ENCODE peak calls at places on chromosomes 1 and 21, in seven cellular contexts. A is left ventricle myocardium inferior; Z is HCT116; X is PC-3; S is naive thymus-derived CD4-positive, alpha-beta T cell; I is K562; M is adrenal gland. K is an unnamed sample. For H3K27me3 and H3K9me3, the result is how much of the 10 kb centered on the place peaks cover.

GRCh38 chr1:58971629-58972140 is 187.8 kb upstream of the JUN start:
- DNase-seq in A (peak), Z (no peak), X (no peak), S (no peak), I (no peak), M (peak), K (no peak)

GRCh38 chr1:194184974-194185373 is 998.6 kb upstream of the B3GALT2 start:
- DNase-seq in A (no peak), Z (no peak), X (no peak), S (no peak), I (no peak), M (no peak), K (no peak)

GRCh38 chr1:182003953-182004586 is 57.4 kb downstream of the ZNF648 start:
- DNase-seq in A (peak), Z (no peak), X (no peak), S (no peak), I (no peak), M (no peak), K (no peak)

GRCh38 chr21:40847956-40848355 is 998 bp upstream of the DSCAM start:
- DNase-seq in A (no peak), Z (no peak), X (no peak), S (no peak), I (no peak), M (no peak), K (no peak)

GRCh38 chr1:207968521-207968944 is 57.6 kb upstream of the CD34 start:
- DNase-seq in A (no peak), Z (no peak), X (no peak), S (no peak), I (no peak), M (no peak), K (no peak)

GRCh38 chr1:235410467-235410866 is 43.2 kb downstream of the TBCE start:
- DNase-seq in A (no peak), Z (no peak), X (no peak), S (no peak), I (no peak), M (no peak), K (no peak)

GRCh38 chr1:226064816-226065248 is 2.3 kb downstream of the H3-3A start:
- DNase-seq in A (no peak), Z (no peak), X (peak), S (peak), I (peak), M (no peak), K (peak)

GRCh38 chr1:52240592-52240991 is 98.7 kb downstream of the ZFYVE9 start:
- DNase-seq in A (no peak), Z (no peak), X (no peak), S (no peak), I (no peak), M (no peak), K (no peak)

GRCh38 chr1:6473974-6474814 is 8.2 kb upstream of the TNFRSF25 start:
- DNase-seq in A (no peak), Z (no peak), X (no peak), S (no peak), I (no peak), M (no peak), K (no peak)

GRCh38 chr1:209103135-209103534 is 480.4 kb upstream of the CAMK1G start:
- DNase-seq in A (no peak), Z (no peak), X (no peak), S (no peak), I (no peak), M (no peak), K (no peak)

GRCh38 chr1:12196641-12197482 is 30.1 kb downstream of the TNFRSF1B start:
- DNase-seq in A (peak), Z (no peak), X (no peak), S (no peak), I (no peak), M (no peak), K (no peak)

GRCh38 chr1:159595006-159595405 is 7.4 kb downstream of the APCS start:
- DNase-seq in A (no peak), Z (no peak), X (no peak), S (no peak), I (no peak), M (no peak), K (no peak)

GRCh38 chr1:33301273-33301984 is 19.5 kb downstream of the A3GALT2 start:
- DNase-seq in A (no peak), Z (no peak), X (no peak), S (no peak), I (no peak), M (no peak), K (no peak)

GRCh38 chr1:86640161-86640560 is 64.2 kb upstream of the SH3GLB1 start:
- DNase-seq in A (no peak), Z (no peak), X (no peak), S (no peak), I (no peak), M (no peak), K (no peak)

GRCh38 chr1:17370618-17371017 is 1.4 kb upstream of the PADI6 start:
- DNase-seq in A (no peak), Z (peak), X (peak), S (no peak), I (peak), M (no peak), K (no peak)

GRCh38 chr1:172041689-172042088 is 200.4 kb downstream of the DNM3 start:
- DNase-seq in A (no peak), Z (peak), X (peak), S (no peak), I (no peak), M (no peak), K (no peak)

GRCh38 chr1:12424150-12424549 is 193.9 kb downstream of the DHRS3 start:
- DNase-seq in A (no peak), Z (no peak), X (peak), S (no peak), I (no peak), M (no peak), K (no peak)

GRCh38 chr1:20184481-20184900 is 1.4 kb upstream of the UBXN10 start:
- DNase-seq in A (no peak), Z (no peak), X (no peak), S (no peak), I (peak), M (no peak), K (no peak)
- H3K27me3 ChIP-seq in A (under half), Z (under half), X (under half), S (under half), I (under half), M (under half), K (under half)

DNA sequence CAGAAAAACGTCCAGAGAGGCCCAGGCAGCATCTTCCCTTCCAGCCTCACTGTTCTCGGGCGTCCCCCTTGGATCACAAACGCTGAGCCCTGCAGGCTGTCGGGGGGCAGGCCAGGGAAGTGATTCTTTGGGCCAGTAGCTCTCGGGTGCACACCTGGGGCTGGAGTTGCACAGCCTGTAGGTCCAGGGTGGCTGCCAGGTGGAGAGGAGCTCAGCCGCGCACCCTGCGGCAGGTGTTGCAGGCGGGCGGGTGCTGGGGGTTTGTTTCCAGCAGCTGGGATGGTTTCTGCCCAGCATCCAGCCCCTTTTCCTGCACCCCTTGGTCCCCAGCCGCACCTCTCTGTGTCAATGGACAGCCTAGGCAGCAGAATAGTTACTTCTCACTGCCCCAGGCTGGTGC is 15.7 kb downstream of the PRDM16 start:
- DNase-seq in A (no peak), Z (no peak), X (no peak), S (no peak), I (no peak), M (no peak), K (no peak)
- H3K9me3 ChIP-seq in A (under half), Z (under half), X (under half), S (under half), I (under half), M (under half), K (under half)

GRCh38 chr1:201648911-201649775 is 110.2 kb downstream of the NAV1 start:
- DNase-seq in A (peak), Z (no peak), X (no peak), S (no peak), I (peak), M (peak), K (peak)
- H3K4me3 ChIP-seq in A (peak), Z (peak), X (peak), S (no peak), I (peak), M (peak), K (peak)

DNA sequence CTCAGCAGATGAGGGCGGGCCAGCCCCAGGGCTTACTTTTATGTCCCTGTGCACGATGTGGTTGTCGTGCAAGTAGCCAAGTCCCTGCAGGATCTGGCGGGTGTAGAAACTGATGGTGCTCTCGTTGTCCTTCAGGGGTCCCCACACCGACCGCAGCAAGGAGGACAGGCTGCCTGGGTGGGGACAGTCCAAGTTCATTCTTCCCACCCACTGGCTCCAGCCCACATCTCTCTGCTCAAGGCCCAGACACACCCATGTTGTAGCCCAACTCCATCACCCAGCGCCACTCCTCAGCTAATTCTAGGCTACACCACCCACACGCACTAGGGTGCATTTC is 7.0 kb downstream of the MAP3K6 start:
- DNase-seq in A (no peak), Z (no peak), X (no peak), S (no peak), I (no peak), M (no peak), K (no peak)
- H3K27me3 ChIP-seq in A (under half), Z (under half), X (under half), S (under half), I (under half), M (under half), K (under half)

GRCh38 chr1:2970311-2971145 is 50.7 kb upstream of the ACTRT2 start:
- DNase-seq in A (peak), Z (no peak), X (no peak), S (no peak), I (no peak), M (no peak), K (no peak)

GRCh38 chr1:2968471-2968881 is 52.8 kb upstream of the ACTRT2 start:
- DNase-seq in A (no peak), Z (no peak), X (no peak), S (no peak), I (no peak), M (no peak), K (no peak)

GRCh38 chr1:2969870-2970291 is 51.4 kb upstream of the ACTRT2 start:
- DNase-seq in A (no peak), Z (no peak), X (no peak), S (no peak), I (no peak), M (no peak), K (no peak)

GRCh38 chr1:2967881-2968280 is 53.4 kb upstream of the ACTRT2 start:
- DNase-seq in A (no peak), Z (no peak), X (no peak), S (no peak), I (no peak), M (no peak), K (no peak)

DNA sequence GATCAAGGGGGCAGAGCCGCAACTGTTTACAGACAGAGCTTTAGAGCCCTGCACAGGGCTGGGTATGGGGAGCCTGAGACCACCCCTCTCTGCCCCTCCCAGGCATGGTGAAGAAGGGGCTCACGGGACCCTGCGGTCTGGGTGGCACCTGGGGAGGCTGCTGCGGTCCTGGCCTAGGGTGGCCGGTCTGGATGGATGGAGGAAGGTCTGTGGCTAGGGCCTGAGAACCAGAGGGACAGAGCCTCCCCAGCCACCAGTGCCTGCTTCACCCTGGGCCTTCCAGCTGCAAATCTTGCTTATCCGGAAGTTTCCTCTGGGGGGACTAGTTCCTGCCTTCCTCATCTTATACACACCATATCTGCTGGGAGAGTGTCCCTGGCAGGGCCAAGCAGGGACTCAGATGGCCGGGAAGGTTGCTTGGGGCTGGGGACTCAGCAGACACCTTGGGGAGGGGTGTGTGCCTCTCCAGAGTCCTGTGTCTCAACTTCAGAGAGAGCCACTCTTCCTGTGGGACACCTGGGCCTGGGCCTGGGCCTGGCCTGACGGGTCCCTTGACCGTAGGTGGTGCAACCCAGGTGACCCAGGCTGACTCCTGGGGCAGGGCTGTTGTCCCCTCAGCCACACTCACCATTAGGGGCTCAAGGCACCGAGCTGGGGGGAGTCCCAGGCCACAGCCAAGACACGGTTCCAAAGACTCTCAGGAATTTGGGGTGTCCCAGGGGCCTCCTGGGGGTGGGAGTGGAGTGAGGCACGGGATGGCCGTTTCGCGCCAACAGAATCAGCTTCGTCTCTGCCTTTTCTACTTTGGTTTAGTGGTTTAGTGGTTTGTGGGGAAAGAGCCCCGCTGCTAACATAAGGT is 52.0 kb upstream of the ACTRT2 start:
- DNase-seq in A (no peak), Z (no peak), X (no peak), S (no peak), I (no peak), M (no peak), K (no peak)
- H3K9me3 ChIP-seq in A (under half), Z (under half), X (under half), S (under half), I (under half), M (under half), K (under half)

GRCh38 chr1:228488818-228489674 is 1.9 kb downstream of the RNF187 start:
- DNase-seq in A (no peak), Z (no peak), X (no peak), S (no peak), I (no peak), M (no peak), K (no peak)
- H3K4me3 ChIP-seq in A (peak), Z (peak), X (peak), S (peak), I (peak), M (peak), K (peak)

DNA sequence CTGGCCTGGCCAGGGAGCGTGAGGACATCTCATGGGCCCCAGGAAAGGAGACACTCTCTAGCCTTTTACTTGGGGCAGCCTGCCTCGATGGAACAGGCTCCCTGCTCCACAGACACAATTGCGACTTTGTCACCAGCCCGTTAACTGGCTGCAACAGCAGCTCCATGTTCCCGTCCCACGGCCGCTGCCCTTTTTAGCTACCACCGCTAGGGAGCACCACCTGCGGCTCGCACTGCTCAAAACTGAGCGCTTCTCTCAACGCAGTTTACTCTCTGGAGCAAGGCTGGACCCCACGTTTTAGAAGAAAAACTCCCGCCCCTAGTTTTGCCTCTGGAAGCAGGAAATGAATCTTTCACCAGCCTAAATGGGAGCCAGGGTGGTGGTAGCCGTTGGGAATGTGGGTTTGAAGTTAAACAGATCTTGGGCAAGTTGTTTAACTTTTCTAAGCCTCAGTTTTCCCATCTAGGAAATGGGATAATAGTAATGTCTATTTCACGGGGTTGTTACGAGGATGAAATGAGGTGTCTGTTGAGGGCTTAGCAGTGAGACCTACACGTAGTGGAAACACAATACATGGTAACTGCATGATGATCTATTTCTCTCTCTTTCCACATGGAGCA is 3.5 kb upstream of the LRRC38 start:
- DNase-seq in A (no peak), Z (peak), X (peak), S (no peak), I (peak), M (no peak), K (peak)
- H3K27me3 ChIP-seq in A (half or more), Z (under half), X (half or more), S (under half), I (half or more), M (under half), K (under half)

GRCh38 chr1:246959944-246960693 is 28.4 kb upstream of the AHCTF1 start:
- DNase-seq in A (no peak), Z (no peak), X (no peak), S (no peak), I (peak), M (no peak), K (no peak)

GRCh38 chr1:246951413-246951812 is 19.7 kb upstream of the AHCTF1 start:
- DNase-seq in A (no peak), Z (no peak), X (no peak), S (no peak), I (no peak), M (no peak), K (no peak)

GRCh38 chr1:246954126-246954525 is 22.4 kb upstream of the AHCTF1 start:
- DNase-seq in A (no peak), Z (no peak), X (no peak), S (no peak), I (no peak), M (no peak), K (no peak)
- H3K9me3 ChIP-seq in A (under half), Z (under half), X (under half), S (under half), I (under half), M (under half), K (under half)

GRCh38 chr21:25369524-25370300 is 237.6 kb downstream of the MRPL39 start:
- DNase-seq in A (no peak), Z (no peak), X (peak), S (no peak), I (no peak), M (no peak), K (peak)
- H3K4me3 ChIP-seq in A (no peak), Z (no peak), X (peak), S (no peak), I (no peak), M (no peak), K (no peak)

K was measured in MG63.